ENCODE peak calls at places on chromosome 16, in nine cellular contexts. J is Ammon's horn; V is naive thymus-derived CD4-positive, alpha-beta T cell; D is NCI-H748 treated with DMSO at 0.1 percent for 48 hours; K is substantia nigra; W is stimulated activated CD8-positive, alpha-beta memory T cell treated with anti-CD3 and anti-CD28 coated beads, Interleukin-12 subunit alpha, Interleukin-12 subunit beta, amount 100 ng/mL, for 1 hour; B is Right ventricle myocardium superior; O is left ventricle myocardium inferior; E is activated naive CD4-positive, alpha-beta T cell. A is an unnamed sample.

GRCh38 chr16:65783709-65784474 is 582.6 kb upstream of the CDH5 start:
- DNase-seq in J (no peak), O (no peak), K (no peak), W (no peak), V (no peak), B (no peak), E (no peak), D (no peak), A (no peak)

GRCh38 chr16:52611817-52612673 is 65.1 kb upstream of the TOX3 start:
- DNase-seq in E (no peak), W (no peak), B (no peak), D (peak; percentile 79), V (no peak), J (no peak), K (no peak), O (no peak), A (no peak)

GRCh38 chr16:254461-254860 is 19.8 kb downstream of the FAM234A start:
- DNase-seq in W (no peak), B (no peak), E (no peak), D (no peak), V (no peak), K (no peak), J (no peak), O (no peak), A (no peak)

GRCh38 chr16:88686062-88686438 is 257 bp downstream of the SNAI3 start:
- DNase-seq in K (no peak), J (no peak), W (no peak), O (no peak), E (peak; percentile 43), D (no peak), B (no peak), V (peak; percentile 47), A (no peak)

GRCh38 chr16:51532551-51532950 is 381.5 kb upstream of the SALL1 start:
- DNase-seq in V (no peak), W (no peak), J (no peak), O (no peak), B (no peak), D (no peak), E (no peak), K (no peak), A (no peak)

GRCh38 chr16:27650073-27650701 is 100.2 kb downstream of the KATNIP start:
- DNase-seq in B (no peak), K (no peak), J (no peak), W (no peak), V (no peak), D (no peak), E (no peak), O (no peak), A (no peak)

GRCh38 chr16:65510850-65511249 is 389.0 kb upstream of the CDH11 start:
- DNase-seq in K (no peak), E (no peak), O (no peak), W (no peak), B (no peak), J (no peak), D (no peak), V (no peak), A (no peak)

GRCh38 chr16:87806608-87807546 is 41.1 kb upstream of the KLHDC4 start:
- DNase-seq in W (peak; percentile 29), O (peak; percentile 58), J (peak; percentile 65), E (peak; percentile 51), V (peak; percentile 61), D (peak; percentile 70), K (no peak), B (peak; percentile 70), A (no peak)

GRCh38 chr16:17026600-17027242 is 444.0 kb downstream of the XYLT1 start:
- DNase-seq in O (no peak), V (peak; percentile 62), E (no peak), J (no peak), D (no peak), K (no peak), W (peak; percentile 5), B (no peak), A (no peak)

GRCh38 chr16:15980329-15980728 is 30.9 kb downstream of the ABCC1 start:
- DNase-seq in B (no peak), J (no peak), D (no peak), W (no peak), O (no peak), V (no peak), E (no peak), K (no peak), A (no peak)

GRCh38 chr16:68055395-68055794 is 29.8 kb upstream of the NFATC3 start:
- DNase-seq in V (no peak), O (no peak), K (no peak), D (no peak), E (no peak), J (no peak), B (no peak), W (no peak), A (no peak)

GRCh38 chr16:86843812-86844211 is 265.5 kb downstream of the FOXL1 start:
- DNase-seq in D (no peak), E (no peak), W (no peak), O (no peak), V (no peak), J (no peak), K (no peak), B (no peak), A (no peak)

GRCh38 chr16:1825864-1826690 is 548 bp downstream of the HAGH start:
- DNase-seq in K (no peak), B (no peak), D (no peak), W (peak; percentile 41), E (peak; percentile 74), O (peak; percentile 54), V (peak; percentile 55), J (no peak), A (no peak)

GRCh38 chr16:66639091-66639885 is 34.8 kb downstream of the CMTM3 start:
- DNase-seq in O (no peak), B (no peak), V (no peak), D (no peak), K (no peak), J (no peak), W (no peak), E (no peak), A (no peak)

GRCh38 chr16:11828696-11829095 is 22.6 kb downstream of the RSL1D1 start:
- DNase-seq in K (no peak), B (no peak), E (no peak), O (no peak), V (no peak), W (no peak), D (no peak), J (no peak), A (no peak)

GRCh38 chr16:72827907-72828306 is 220.0 kb downstream of the ZFHX3 start:
- DNase-seq in K (no peak), D (no peak), J (no peak), E (no peak), B (no peak), W (no peak), O (no peak), V (no peak), A (no peak)

GRCh38 chr16:89164847-89165684 is 6.5 kb upstream of the CDH15 start:
- DNase-seq in J (no peak), E (no peak), O (no peak), V (no peak), B (no peak), K (no peak), D (no peak), W (no peak), A (no peak)

GRCh38 chr16:4081577-4082021 is 34.6 kb downstream of the ADCY9 start:
- DNase-seq in J (peak; percentile 30), V (peak; percentile 72), B (no peak), K (no peak), D (no peak), E (peak; percentile 27), W (no peak), O (no peak), A (no peak)

GRCh38 chr16:84228321-84228838 is 11.4 kb downstream of the KCNG4 start:
- DNase-seq in O (peak; percentile 82), V (no peak), K (peak; percentile 73), W (no peak), D (no peak), E (no peak), B (peak; percentile 89), J (peak; percentile 49), A (peak; percentile 89)

GRCh38 chr16:56336071-56336688 is 89.2 kb downstream of the AMFR start:
- DNase-seq in K (no peak), J (no peak), E (no peak), W (no peak), D (no peak), B (peak; percentile 68), V (no peak), O (peak; percentile 71), A (peak; percentile 81)

GRCh38 chr16:72876221-72876620 is 171.7 kb downstream of the ZFHX3 start:
- DNase-seq in E (no peak), K (no peak), B (peak; percentile 81), J (peak; percentile 65), W (no peak), O (peak; percentile 75), V (no peak), D (no peak), A (peak; percentile 74)

GRCh38 chr16:50282955-50283631 is 16.7 kb downstream of the ADCY7 start:
- DNase-seq in V (no peak), D (no peak), W (no peak), E (no peak), O (no peak), B (no peak), K (no peak), J (no peak), A (no peak)

GRCh38 chr16:66382171-66382965 is 15.9 kb downstream of the CDH5 start:
- DNase-seq in J (no peak), O (no peak), B (no peak), E (no peak), K (no peak), W (no peak), D (no peak), V (no peak), A (no peak)

GRCh38 chr16:71526111-71526998 is at the start of gene CHST4:
- DNase-seq in K (no peak), E (no peak), D (no peak), O (no peak), J (no peak), W (no peak), B (no peak), V (no peak), A (peak; percentile 13)

GRCh38 chr16:49586466-49586865 is 212.9 kb downstream of the C16orf78 start:
- DNase-seq in E (no peak), J (peak; percentile 13), D (no peak), O (no peak), B (no peak), W (no peak), V (no peak), K (no peak), A (no peak)

GRCh38 chr16:87715658-87716057 is 50.1 kb downstream of the KLHDC4 start:
- DNase-seq in E (no peak), D (no peak), J (no peak), B (no peak), V (no peak), W (no peak), K (no peak), O (no peak), A (no peak)

GRCh38 chr16:15811778-15812750 is 44.8 kb downstream of the MYH11 start:
- DNase-seq in J (peak; percentile 4), E (no peak), K (no peak), W (no peak), O (no peak), D (no peak), V (no peak), B (no peak), A (no peak)

GRCh38 chr16:57409870-57410585 is 5.5 kb downstream of the CCL17 start:
- DNase-seq in W (no peak), V (no peak), J (no peak), K (no peak), D (no peak), E (no peak), O (no peak), B (no peak), A (no peak)

GRCh38 chr16:82603784-82604411 is 22.9 kb upstream of the CDH13 start:
- DNase-seq in D (no peak), J (peak; percentile 69), E (no peak), K (peak; percentile 51), W (no peak), O (peak; percentile 39), B (peak; percentile 49), V (no peak), A (peak; percentile 69)

GRCh38 chr16:77869997-77870813 is 81.8 kb downstream of the VAT1L start:
- DNase-seq in D (no peak), J (no peak), W (no peak), K (no peak), E (no peak), O (peak; percentile 31), B (peak; percentile 50), V (no peak), A (no peak)

GRCh38 chr16:80570106-80570478 is 29.3 kb downstream of the DYNLRB2 start:
- DNase-seq in W (no peak), O (no peak), J (no peak), V (no peak), B (no peak), D (no peak), K (no peak), E (no peak), A (no peak)